ENCODE peak calls at places on chromosome 17, in nine cellular contexts. F, E, J, Y, S, V, G, P and L are unnamed samples.

GRCh38 chr17:21358682-21359482 is 17.3 kb upstream of the KCNJ12 start:
- DNase-seq in F (no peak), E (no peak), J (no peak), Y (no peak), S (no peak), V (no peak), G (no peak), P (no peak), L (no peak)

GRCh38 chr17:2634361-2634960 is 41.0 kb downstream of the PAFAH1B1 start:
- DNase-seq in F (no peak), E (peak), J (no peak), Y (no peak), S (peak), V (peak), G (peak), P (peak), L (no peak)

GRCh38 chr17:44781553-44782348 is 23.0 kb downstream of the ADAM11 start:
- DNase-seq in F (no peak), E (no peak), J (no peak), Y (no peak), S (no peak), V (no peak), G (no peak), P (no peak), L (no peak)

GRCh38 chr17:3944485-3945388 is 19.5 kb downstream of the ATP2A3 start:
- DNase-seq in F (peak), E (peak), J (peak), Y (no peak), S (peak), V (peak), G (peak), P (peak), L (peak)

GRCh38 chr17:82366749-82367148 is 4.8 kb upstream of the UTS2R start:
- DNase-seq in F (no peak), E (peak), J (no peak), Y (no peak), S (no peak), V (no peak), G (no peak), P (no peak), L (no peak)

GRCh38 chr17:74759243-74759801 is 10.9 kb downstream of the NHERF1 start:
- DNase-seq in F (peak), E (peak), J (peak), Y (no peak), S (no peak), V (no peak), G (no peak), P (no peak), L (no peak)

GRCh38 chr17:2835791-2836190 is 39.6 kb downstream of the RAP1GAP2 start:
- DNase-seq in F (no peak), E (no peak), J (no peak), Y (no peak), S (no peak), V (no peak), G (no peak), P (no peak), L (no peak)

GRCh38 chr17:76706817-76707216 is 3.9 kb downstream of the MXRA7 start:
- DNase-seq in F (no peak), E (no peak), J (no peak), Y (no peak), S (no peak), V (no peak), G (no peak), P (no peak), L (no peak)

GRCh38 chr17:47687748-47688147 is 6.2 kb upstream of the TBKBP1 start:
- DNase-seq in F (no peak), E (no peak), J (no peak), Y (no peak), S (peak), V (no peak), G (no peak), P (no peak), L (no peak)

GRCh38 chr17:66747561-66748275 is 87.2 kb upstream of the CACNG5 start:
- DNase-seq in F (no peak), E (no peak), J (no peak), Y (no peak), S (peak), V (no peak), G (no peak), P (peak), L (no peak)

GRCh38 chr17:4939554-4939803 is 367 bp downstream of the SLC25A11 start:
- DNase-seq in F (no peak), E (peak), J (no peak), Y (no peak), S (no peak), V (no peak), G (no peak), P (no peak), L (no peak)

GRCh38 chr17:6108987-6109386 is 38.8 kb downstream of the WSCD1 start:
- DNase-seq in F (no peak), E (peak), J (no peak), Y (no peak), S (no peak), V (no peak), G (no peak), P (no peak), L (no peak)

GRCh38 chr17:31202968-31203367 is 94.1 kb downstream of the OMG start:
- DNase-seq in F (no peak), E (no peak), J (no peak), Y (no peak), S (peak), V (no peak), G (no peak), P (no peak), L (no peak)

GRCh38 chr17:17044846-17045561 is 2.7 kb downstream of the MPRIP start:
- DNase-seq in F (no peak), E (no peak), J (no peak), Y (no peak), S (peak), V (no peak), G (no peak), P (peak), L (no peak)

GRCh38 chr17:7282752-7283321 is 1.3 kb downstream of the SLC2A4 start:
- DNase-seq in F (no peak), E (no peak), J (no peak), Y (no peak), S (no peak), V (peak), G (no peak), P (no peak), L (no peak)

GRCh38 chr17:33401253-33401652 is 108.2 kb upstream of the ASIC2 start:
- DNase-seq in F (no peak), E (no peak), J (no peak), Y (no peak), S (no peak), V (no peak), G (no peak), P (no peak), L (no peak)
- TF ChIP-seq CTCF in F (no peak), E (no peak), J (no peak), Y (no peak), S (no peak), V (no peak), G (no peak), P (no peak), L (no peak)

DNA sequence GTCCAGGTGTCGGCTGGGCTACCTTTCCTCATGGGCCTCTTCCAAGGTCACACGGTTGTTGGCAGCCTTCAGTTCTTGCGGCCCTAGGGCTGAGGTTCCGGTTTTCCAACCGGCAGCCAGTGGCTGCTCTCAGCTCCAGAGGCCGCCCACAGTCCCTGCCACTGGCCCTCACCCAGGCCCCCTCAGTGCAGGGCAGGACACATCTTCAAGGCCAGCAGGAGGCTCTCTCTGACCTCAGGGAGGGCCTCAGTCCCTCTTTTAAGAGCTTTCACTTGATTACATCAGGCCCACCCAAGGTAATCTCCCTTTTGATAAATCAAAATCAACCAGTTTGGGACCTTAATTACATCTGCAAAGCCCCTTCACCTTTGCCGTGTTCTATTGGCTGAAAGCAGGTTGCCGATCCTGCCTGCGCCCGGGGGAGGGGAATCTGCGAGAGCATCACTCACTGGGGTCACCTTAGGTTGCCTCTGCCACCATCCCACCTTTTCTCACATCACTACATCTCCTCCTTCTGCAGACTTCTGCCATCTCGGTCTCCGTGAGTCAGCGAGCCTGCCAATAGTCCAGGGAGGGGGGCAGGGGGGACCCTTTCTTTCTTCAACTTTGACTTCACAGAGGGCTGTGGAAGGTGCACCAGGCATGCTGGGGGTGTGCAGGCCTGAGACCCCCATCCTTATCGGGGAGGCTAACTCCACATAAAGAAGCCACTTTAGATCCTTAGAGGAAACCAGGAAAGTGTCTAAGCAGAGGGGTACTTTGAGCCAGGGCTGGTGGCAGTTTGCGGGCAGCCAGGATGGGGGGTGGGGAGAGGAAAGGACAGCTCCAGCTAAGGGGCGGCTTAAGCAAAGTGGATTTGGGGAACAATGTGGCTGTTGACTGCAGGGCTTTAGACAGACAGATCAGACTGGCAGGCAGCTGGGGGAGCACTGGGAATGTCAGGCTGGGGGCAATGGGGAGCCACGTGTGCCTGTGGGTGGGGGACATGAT is 28.8 kb upstream of the NXPH3 start:
- DNase-seq in F (no peak), E (no peak), J (no peak), Y (no peak), S (no peak), V (no peak), G (no peak), P (no peak), L (no peak)
- TF ChIP-seq CTCF in F (no peak), E (no peak), J (no peak), Y (no peak), S (no peak), V (no peak), G (no peak), P (no peak), L (no peak)

DNA sequence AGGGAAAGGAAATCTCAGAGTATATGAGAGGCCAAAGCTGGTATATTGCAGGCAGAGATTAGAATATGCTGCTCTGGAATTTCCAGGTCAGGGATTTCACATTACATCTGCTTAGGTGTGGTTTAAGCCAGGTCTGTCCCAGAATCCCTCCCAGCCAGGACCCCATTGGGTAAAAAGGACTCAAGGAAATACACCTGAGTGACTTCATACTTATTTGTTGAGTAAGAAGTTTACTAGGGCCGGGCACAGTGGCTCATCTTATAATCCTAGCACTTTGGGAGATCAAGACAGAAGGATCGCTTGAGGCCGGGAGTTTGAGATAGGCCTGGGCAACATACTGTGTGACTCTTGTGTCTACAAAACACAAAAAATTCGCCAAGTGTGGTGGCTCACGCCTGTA is 7.2 kb downstream of the PIPOX start:
- DNase-seq in F (no peak), E (no peak), J (no peak), Y (no peak), S (no peak), V (no peak), G (no peak), P (no peak), L (no peak)
- TF ChIP-seq CTCF in F (no peak), E (no peak), J (no peak), Y (no peak), S (no peak), V (no peak), G (no peak), P (no peak), L (no peak)

DNA sequence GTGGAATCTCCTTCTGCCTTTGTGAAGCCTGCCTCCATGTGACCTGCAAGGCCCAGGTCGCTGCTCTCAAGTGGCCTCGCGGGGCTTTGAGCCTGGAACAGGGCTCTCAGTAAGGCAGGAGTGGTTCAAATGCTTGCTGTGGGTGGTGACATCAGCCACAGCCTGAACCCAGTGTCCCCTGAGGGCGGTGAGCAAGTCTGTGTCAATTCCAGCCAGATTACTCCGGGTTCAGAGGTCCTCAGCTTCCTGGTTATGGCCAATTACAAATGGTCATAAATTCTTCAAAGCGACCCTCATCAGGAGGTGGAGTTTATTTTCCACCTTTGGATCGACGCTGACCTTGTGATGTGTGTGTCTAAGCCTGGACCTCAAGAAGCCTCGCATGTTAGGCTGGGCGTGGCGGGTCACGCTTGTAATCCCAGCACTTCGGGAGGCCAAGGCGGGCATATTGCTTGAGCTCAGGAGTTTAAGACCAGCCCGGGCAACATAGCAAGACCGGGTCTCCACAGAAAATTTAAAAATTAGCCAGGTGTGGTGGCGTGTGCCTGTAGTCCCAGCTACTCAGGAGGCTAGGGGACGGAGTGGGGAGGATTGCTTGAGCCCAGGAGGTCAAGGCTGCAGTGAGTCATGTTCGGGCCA is 17.3 kb downstream of the LGALS3BP start:
- DNase-seq in F (no peak), E (peak), J (no peak), Y (no peak), S (peak), V (no peak), G (peak), P (no peak), L (no peak)
- TF ChIP-seq CTCF in F (no peak), E (no peak), J (no peak), Y (no peak), S (no peak), V (no peak), G (no peak), P (no peak), L (no peak)

GRCh38 chr17:43365356-43365755 is 33.4 kb upstream of the ARL4D start:
- DNase-seq in F (no peak), E (no peak), J (no peak), Y (no peak), S (no peak), V (no peak), G (no peak), P (no peak), L (no peak)
- TF ChIP-seq CTCF in F (no peak), E (peak), J (no peak), Y (no peak), S (no peak), V (no peak), G (peak), P (peak), L (peak)

DNA sequence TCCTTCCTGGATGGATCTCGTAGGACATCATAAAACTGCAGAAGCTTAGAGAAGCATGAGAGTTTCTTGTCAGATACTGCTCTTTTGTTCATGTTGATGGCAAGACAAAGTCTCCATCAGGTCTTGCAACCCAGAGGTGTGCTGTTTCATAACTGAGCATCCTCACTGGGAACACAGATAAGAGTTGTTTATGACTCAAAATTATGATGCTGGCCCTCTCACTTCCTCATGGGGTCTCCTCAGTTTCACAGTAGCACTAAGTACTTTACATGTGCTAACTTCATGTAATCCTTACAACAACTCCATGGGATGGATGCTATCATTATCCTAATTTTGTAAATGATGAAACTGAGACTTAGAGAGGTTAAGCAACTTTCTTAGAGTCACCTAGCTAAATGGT is 14.4 kb downstream of the SCPEP1 start:
- DNase-seq in F (no peak), E (no peak), J (no peak), Y (no peak), S (no peak), V (no peak), G (no peak), P (no peak), L (no peak)
- TF ChIP-seq CTCF in F (no peak), E (no peak), J (no peak), Y (no peak), S (no peak), V (no peak), G (no peak), P (no peak), L (no peak)